ENCODE peak calls at places on chromosomes 7 and 10, in six cellular contexts. One of them, this sample, is unnamed.

GRCh38 chr10:29698766-29699490 is 64.2 kb upstream of the SVIL start:
- DNase-seq in HL-60: no peak
- DNase-seq in A673: no peak
- DNase-seq in lower lobe of right lung: no peak
- DNase-seq in Calu3: no peak
- DNase-seq in IMR-90: no peak
- DNase-seq in this sample: no peak

GRCh38 chr7:117137868-117138267 is 184.6 kb downstream of the ST7 start:
- DNase-seq in HL-60: no peak
- DNase-seq in A673: no peak
- DNase-seq in lower lobe of right lung: no peak
- DNase-seq in Calu3: no peak
- DNase-seq in IMR-90: no peak
- DNase-seq in this sample: no peak

GRCh38 chr10:3652886-3653285 is 132.1 kb downstream of the KLF6 start:
- DNase-seq in HL-60: peak; percentile 3
- DNase-seq in A673: no peak
- DNase-seq in lower lobe of right lung: no peak
- DNase-seq in Calu3: no peak
- DNase-seq in IMR-90: peak; percentile 40
- DNase-seq in this sample: no peak

GRCh38 chr10:17233534-17233933 is 5.5 kb downstream of the VIM start:
- DNase-seq in HL-60: no peak
- DNase-seq in A673: no peak
- DNase-seq in lower lobe of right lung: no peak
- DNase-seq in Calu3: no peak
- DNase-seq in IMR-90: no peak
- DNase-seq in this sample: no peak

GRCh38 chr10:29804025-29804852 is 169.5 kb upstream of the SVIL start:
- DNase-seq in HL-60: no peak
- DNase-seq in A673: peak; percentile 84
- DNase-seq in lower lobe of right lung: peak; percentile 39
- DNase-seq in Calu3: peak; percentile 87
- DNase-seq in IMR-90: peak; percentile 95
- DNase-seq in this sample: peak; percentile 94

GRCh38 chr10:53006663-53007610 is 234.4 kb upstream of the MBL2 start:
- DNase-seq in HL-60: no peak
- DNase-seq in A673: no peak
- DNase-seq in lower lobe of right lung: no peak
- DNase-seq in Calu3: no peak
- DNase-seq in IMR-90: no peak
- DNase-seq in this sample: no peak

GRCh38 chr10:86211691-86212390 is 154.8 kb downstream of the GRID1 start:
- DNase-seq in HL-60: no peak
- DNase-seq in A673: no peak
- DNase-seq in lower lobe of right lung: peak; percentile 15
- DNase-seq in Calu3: no peak
- DNase-seq in IMR-90: no peak
- DNase-seq in this sample: no peak

GRCh38 chr7:21256310-21256877 is 171.5 kb upstream of the SP4 start:
- DNase-seq in HL-60: no peak
- DNase-seq in A673: peak; percentile 31
- DNase-seq in lower lobe of right lung: no peak
- DNase-seq in Calu3: peak; percentile 47
- DNase-seq in IMR-90: peak; percentile 38
- DNase-seq in this sample: peak; percentile 49

GRCh38 chr7:51175316-51175991 is 141.2 kb downstream of the COBL start:
- DNase-seq in HL-60: no peak
- DNase-seq in A673: no peak
- DNase-seq in lower lobe of right lung: no peak
- DNase-seq in Calu3: no peak
- DNase-seq in IMR-90: no peak
- DNase-seq in this sample: no peak

GRCh38 chr7:138978541-138979184 is 2.5 kb downstream of the KIAA1549 start:
- DNase-seq in HL-60: no peak
- DNase-seq in A673: no peak
- DNase-seq in lower lobe of right lung: no peak
- DNase-seq in Calu3: no peak
- DNase-seq in IMR-90: no peak
- DNase-seq in this sample: no peak

GRCh38 chr7:116145245-116145852 is 65.0 kb upstream of the TES start:
- DNase-seq in HL-60: no peak
- DNase-seq in A673: no peak
- DNase-seq in lower lobe of right lung: no peak
- DNase-seq in Calu3: no peak
- DNase-seq in IMR-90: peak; percentile 24
- DNase-seq in this sample: no peak

GRCh38 chr7:139875821-139876241 is 46.8 kb downstream of the TBXAS1 start:
- DNase-seq in HL-60: no peak
- DNase-seq in A673: no peak
- DNase-seq in lower lobe of right lung: peak; percentile 71
- DNase-seq in Calu3: peak; percentile 15
- DNase-seq in IMR-90: no peak
- DNase-seq in this sample: no peak

GRCh38 chr10:76626406-76626805 is 1011.2 kb downstream of the KCNMA1 start:
- DNase-seq in HL-60: no peak
- DNase-seq in A673: no peak
- DNase-seq in lower lobe of right lung: no peak
- DNase-seq in Calu3: no peak
- DNase-seq in IMR-90: no peak
- DNase-seq in this sample: no peak

GRCh38 chr10:76628801-76629200 is 1008.8 kb downstream of the KCNMA1 start:
- DNase-seq in HL-60: no peak
- DNase-seq in A673: no peak
- DNase-seq in lower lobe of right lung: no peak
- DNase-seq in Calu3: no peak
- DNase-seq in IMR-90: no peak
- DNase-seq in this sample: peak; percentile 61

GRCh38 chr10:76631054-76631453 is 1006.6 kb downstream of the KCNMA1 start:
- DNase-seq in HL-60: no peak
- DNase-seq in A673: no peak
- DNase-seq in lower lobe of right lung: no peak
- DNase-seq in Calu3: no peak
- DNase-seq in IMR-90: no peak
- DNase-seq in this sample: no peak

DNA sequence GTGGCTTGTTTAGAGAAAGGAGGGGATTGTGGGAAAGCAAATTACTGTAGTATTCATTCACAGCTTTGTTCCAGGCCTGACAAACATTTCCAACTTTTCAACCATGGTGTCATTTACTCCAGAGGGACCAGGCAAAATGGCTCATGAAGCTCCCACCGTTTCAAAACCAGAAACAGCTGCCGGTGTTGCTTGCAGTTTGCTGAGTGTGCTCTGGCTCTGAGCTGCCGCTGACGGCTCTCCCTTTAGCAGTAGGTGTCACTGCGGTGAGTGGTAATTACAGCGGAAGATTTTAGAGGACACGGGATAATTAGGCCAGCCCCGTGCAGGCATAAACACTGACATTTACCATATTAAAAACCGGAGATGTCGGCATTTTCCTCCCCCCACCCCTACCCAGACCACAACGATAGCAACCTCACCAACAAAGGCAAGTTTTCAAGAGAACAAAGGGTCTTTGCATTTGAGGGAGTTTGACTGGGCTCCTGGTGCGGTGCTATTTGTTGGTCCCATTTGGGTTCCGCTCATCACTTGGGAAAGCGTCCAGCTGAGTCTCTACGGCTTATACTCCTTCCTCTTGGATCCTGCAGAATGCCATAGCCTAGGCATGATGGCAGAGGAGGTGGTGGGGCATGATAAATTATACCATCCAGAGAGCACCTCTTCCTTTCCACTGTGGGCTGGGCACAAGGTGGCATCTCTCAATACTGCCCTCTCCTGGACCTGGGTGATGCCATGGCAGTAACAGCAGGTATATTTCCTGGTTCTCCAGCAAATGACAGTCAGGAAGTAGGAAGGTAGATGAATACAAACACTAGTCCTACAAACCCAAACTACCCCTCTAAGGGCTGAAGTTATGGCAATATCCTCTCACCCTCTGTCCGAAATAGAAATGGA is 1005.2 kb downstream of the KCNMA1 start:
- DNase-seq in HL-60: peak; percentile 16
- DNase-seq in A673: no peak
- DNase-seq in lower lobe of right lung: no peak
- DNase-seq in Calu3: no peak
- DNase-seq in IMR-90: no peak
- DNase-seq in this sample: peak; percentile 56
- TF ChIP-seq CTCF in HL-60: peak; percentile 32
- TF ChIP-seq CTCF in A673: peak; percentile 51
- TF ChIP-seq CTCF in lower lobe of right lung: peak; percentile 41
- TF ChIP-seq CTCF in Calu3: peak; percentile 13
- TF ChIP-seq CTCF in IMR-90: peak; percentile 26
- TF ChIP-seq CTCF in this sample: peak; percentile 78

DNA sequence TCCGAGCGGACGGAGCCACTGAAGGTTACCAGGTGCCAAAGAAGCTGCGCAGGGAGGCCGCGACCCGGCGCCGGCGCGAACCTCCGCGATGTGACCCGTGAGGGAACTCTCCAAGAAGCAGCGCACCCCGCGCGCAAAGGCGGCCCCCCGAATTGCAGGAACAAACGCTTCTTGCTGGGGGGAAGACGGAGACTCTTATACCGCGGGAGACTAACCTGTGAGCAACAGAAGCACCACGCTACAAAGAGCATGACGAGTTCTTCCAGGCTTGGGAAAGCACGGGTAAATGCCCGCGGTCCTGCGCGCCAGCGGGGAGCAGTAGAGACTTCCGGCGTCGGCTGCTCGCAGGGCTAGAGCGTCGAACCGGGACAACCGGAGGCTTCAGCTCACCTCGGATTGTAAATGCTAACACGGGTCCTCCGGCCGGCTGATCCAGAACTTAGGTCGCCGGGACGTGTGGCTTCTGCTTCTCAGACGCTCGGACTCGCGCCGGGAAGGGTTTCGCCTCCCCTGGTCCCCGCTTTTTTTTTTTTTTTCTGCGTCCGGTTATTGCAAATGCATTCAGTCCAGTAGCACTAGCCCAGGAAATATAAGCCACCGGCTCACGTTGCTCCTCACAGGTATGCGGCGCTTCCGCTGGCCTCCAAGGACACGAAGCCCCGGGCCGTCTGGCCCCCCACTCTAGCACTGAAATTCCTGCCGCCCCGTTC is at the start of gene COA1:
- DNase-seq in HL-60: peak; percentile 89
- DNase-seq in A673: peak; percentile 92
- DNase-seq in lower lobe of right lung: peak; percentile 92
- DNase-seq in Calu3: peak; percentile 90
- DNase-seq in IMR-90: peak; percentile 91
- DNase-seq in this sample: peak; percentile 86
- TF ChIP-seq CTCF in HL-60: no peak
- TF ChIP-seq CTCF in A673: no peak
- TF ChIP-seq CTCF in lower lobe of right lung: no peak
- TF ChIP-seq CTCF in Calu3: no peak
- TF ChIP-seq CTCF in IMR-90: no peak
- TF ChIP-seq CTCF in this sample: peak; percentile 17

DNA sequence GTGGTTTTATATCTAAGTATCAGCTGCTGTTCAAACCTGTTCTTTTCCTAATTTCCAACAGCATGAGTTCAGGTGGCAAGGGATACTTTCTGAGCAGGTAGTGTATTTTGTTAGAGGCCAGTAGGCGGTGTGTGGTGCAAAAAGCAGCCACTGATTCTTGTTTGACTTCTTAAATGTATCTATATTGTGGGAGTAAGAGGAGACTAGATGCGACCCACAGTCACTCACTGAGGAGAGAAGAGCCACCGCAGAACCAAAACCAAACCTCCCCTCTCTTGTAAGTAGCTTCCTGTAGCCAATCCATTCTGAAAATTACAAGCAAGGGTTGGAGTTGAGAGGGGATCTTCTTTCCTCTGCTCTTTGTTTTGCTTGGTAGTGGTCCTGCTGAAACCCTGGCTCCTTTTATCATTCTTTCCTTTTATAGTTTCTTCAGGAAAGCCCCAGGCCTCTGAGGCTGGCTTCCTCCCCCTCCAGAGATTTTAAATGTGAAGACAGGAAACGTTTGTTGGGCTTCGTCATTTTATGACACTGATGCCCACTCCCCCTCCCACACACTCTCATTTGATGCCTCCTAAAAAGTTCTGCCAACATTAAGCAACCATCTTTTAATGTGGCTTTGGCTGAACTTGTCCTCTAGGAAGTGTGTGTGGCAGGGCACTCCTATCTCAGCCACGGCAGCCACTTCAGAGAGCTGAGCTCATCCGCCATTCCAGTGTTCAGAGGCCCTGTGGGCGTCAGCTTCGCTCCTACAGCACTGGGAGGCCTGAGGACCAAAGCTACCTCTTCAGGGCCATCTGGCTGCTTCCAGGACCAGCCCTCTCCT is 566.1 kb downstream of the SUGCT start:
- DNase-seq in HL-60: no peak
- DNase-seq in A673: peak; percentile 75
- DNase-seq in lower lobe of right lung: no peak
- DNase-seq in Calu3: no peak
- DNase-seq in IMR-90: peak; percentile 23
- DNase-seq in this sample: peak; percentile 20
- TF ChIP-seq CTCF in HL-60: no peak
- TF ChIP-seq CTCF in A673: no peak
- TF ChIP-seq CTCF in lower lobe of right lung: no peak
- TF ChIP-seq CTCF in Calu3: no peak
- TF ChIP-seq CTCF in IMR-90: no peak
- TF ChIP-seq CTCF in this sample: no peak

DNA sequence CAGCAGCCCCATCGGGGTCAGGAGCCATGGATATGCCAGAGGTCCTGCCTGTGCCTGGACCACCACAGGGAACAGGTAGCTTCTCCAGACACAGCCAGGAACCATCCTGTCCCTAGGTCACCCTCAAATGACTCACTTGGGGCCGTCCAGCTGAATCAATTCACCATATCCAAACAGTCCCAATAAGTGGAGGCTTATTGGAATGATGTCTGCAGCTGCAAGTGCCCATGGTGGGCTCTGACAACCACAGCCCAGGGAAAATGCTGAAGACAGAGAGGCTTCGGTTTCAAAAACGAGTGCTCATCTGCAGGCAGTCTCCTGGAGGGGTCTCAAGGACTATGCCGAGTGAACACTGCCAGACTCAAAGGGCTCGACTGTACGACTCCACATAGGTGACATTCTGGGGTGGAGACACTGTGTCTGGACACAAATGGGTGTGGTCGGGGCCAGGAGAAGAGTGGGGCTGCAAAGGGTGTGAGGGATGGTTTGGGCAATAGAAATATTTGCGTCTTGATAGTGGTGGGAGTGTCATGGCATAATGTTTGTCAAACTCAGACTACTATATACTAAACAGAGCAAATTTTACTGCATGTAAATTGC is 204.8 kb downstream of the TNS3 start:
- DNase-seq in HL-60: no peak
- DNase-seq in A673: no peak
- DNase-seq in lower lobe of right lung: no peak
- DNase-seq in Calu3: no peak
- DNase-seq in IMR-90: no peak
- DNase-seq in this sample: no peak
- TF ChIP-seq CTCF in HL-60: no peak
- TF ChIP-seq CTCF in A673: no peak
- TF ChIP-seq CTCF in lower lobe of right lung: no peak
- TF ChIP-seq CTCF in Calu3: no peak
- TF ChIP-seq CTCF in IMR-90: no peak
- TF ChIP-seq CTCF in this sample: no peak

DNA sequence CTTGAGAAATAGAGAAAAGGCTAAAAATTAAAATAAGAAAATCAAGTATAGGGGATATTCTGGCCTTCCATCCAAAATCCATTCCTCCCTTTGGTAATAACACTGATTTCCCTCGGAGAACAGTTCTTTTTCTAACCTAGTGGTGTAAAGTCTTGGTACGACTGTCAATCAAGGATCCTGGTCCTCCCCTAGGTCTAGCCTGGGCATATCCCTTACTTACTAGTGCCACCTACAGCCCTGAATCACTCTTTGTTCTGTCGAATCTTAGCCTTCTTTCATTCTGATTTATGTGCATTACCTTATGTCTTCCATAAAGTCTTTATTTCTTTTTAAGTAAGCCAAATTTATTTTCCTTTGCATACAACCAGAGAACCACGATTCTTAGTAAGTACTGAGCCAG is 298.7 kb upstream of the LRRTM3 start:
- DNase-seq in HL-60: peak; percentile 17
- DNase-seq in A673: peak; percentile 33
- DNase-seq in lower lobe of right lung: no peak
- DNase-seq in Calu3: peak; percentile 54
- DNase-seq in IMR-90: no peak
- DNase-seq in this sample: peak; percentile 60
- TF ChIP-seq CTCF in HL-60: no peak
- TF ChIP-seq CTCF in A673: peak; percentile 34
- TF ChIP-seq CTCF in lower lobe of right lung: no peak
- TF ChIP-seq CTCF in Calu3: no peak
- TF ChIP-seq CTCF in IMR-90: no peak
- TF ChIP-seq CTCF in this sample: peak; percentile 57

This sample was measured in bronchial epithelial cell.